ENCODE peak calls at places on chromosomes 4 and X, in eight cellular contexts. One of them, this sample, is unnamed. For H3K27me3, the result is how much of the 10 kb centered on the place peaks cover.

GRCh38 chr4:168095776-168096443 is 3.6 kb downstream of the ANXA10 start:
- DNase-seq in bronchial epithelial cell: peak
- DNase-seq in GM23338: no peak
- DNase-seq in lower lobe of right lung: no peak
- DNase-seq in colonic mucosa: no peak
- DNase-seq in ascending aorta: no peak
- DNase-seq in cardiac muscle cell: peak
- DNase-seq in MM.1S: no peak
- DNase-seq in this sample: no peak

GRCh38 chr4:128703948-128704347 is 105.6 kb upstream of the JADE1 start:
- DNase-seq in bronchial epithelial cell: no peak
- DNase-seq in GM23338: no peak
- DNase-seq in lower lobe of right lung: no peak
- DNase-seq in colonic mucosa: no peak
- DNase-seq in ascending aorta: no peak
- DNase-seq in cardiac muscle cell: no peak
- DNase-seq in MM.1S: no peak
- DNase-seq in this sample: no peak

GRCh38 chr4:105236202-105236916 is 89.7 kb downstream of the TET2 start:
- DNase-seq in bronchial epithelial cell: no peak
- DNase-seq in GM23338: no peak
- DNase-seq in lower lobe of right lung: no peak
- DNase-seq in colonic mucosa: no peak
- DNase-seq in ascending aorta: no peak
- DNase-seq in cardiac muscle cell: no peak
- DNase-seq in MM.1S: peak
- DNase-seq in this sample: no peak

GRCh38 chrX:106621836-106622235 is 10.1 kb downstream of the RADX start:
- DNase-seq in bronchial epithelial cell: no peak
- DNase-seq in GM23338: no peak
- DNase-seq in lower lobe of right lung: no peak
- DNase-seq in colonic mucosa: no peak
- DNase-seq in ascending aorta: no peak
- DNase-seq in cardiac muscle cell: no peak
- DNase-seq in MM.1S: no peak
- DNase-seq in this sample: no peak

GRCh38 chrX:150205011-150205410 is 158.1 kb upstream of the MAMLD1 start:
- DNase-seq in bronchial epithelial cell: no peak
- DNase-seq in GM23338: peak
- DNase-seq in lower lobe of right lung: no peak
- DNase-seq in colonic mucosa: no peak
- DNase-seq in ascending aorta: no peak
- DNase-seq in cardiac muscle cell: peak
- DNase-seq in MM.1S: no peak
- DNase-seq in this sample: no peak

GRCh38 chr4:143256456-143256855 is 71.7 kb downstream of the USP38 start:
- DNase-seq in bronchial epithelial cell: peak
- DNase-seq in GM23338: no peak
- DNase-seq in lower lobe of right lung: no peak
- DNase-seq in colonic mucosa: no peak
- DNase-seq in ascending aorta: no peak
- DNase-seq in cardiac muscle cell: no peak
- DNase-seq in MM.1S: no peak
- DNase-seq in this sample: no peak

GRCh38 chr4:36326610-36327009 is 45.2 kb downstream of the DTHD1 start:
- DNase-seq in bronchial epithelial cell: peak
- DNase-seq in GM23338: no peak
- DNase-seq in lower lobe of right lung: no peak
- DNase-seq in colonic mucosa: no peak
- DNase-seq in ascending aorta: no peak
- DNase-seq in cardiac muscle cell: no peak
- DNase-seq in MM.1S: no peak
- DNase-seq in this sample: no peak

GRCh38 chrX:49191033-49191871 is 5.1 kb upstream of the PRICKLE3 start:
- DNase-seq in bronchial epithelial cell: peak
- DNase-seq in GM23338: peak
- DNase-seq in lower lobe of right lung: peak
- DNase-seq in colonic mucosa: peak
- DNase-seq in ascending aorta: peak
- DNase-seq in cardiac muscle cell: peak
- DNase-seq in MM.1S: peak
- DNase-seq in this sample: peak

GRCh38 chrX:63754141-63754859 is 30.7 kb downstream of the ARHGEF9 start:
- DNase-seq in bronchial epithelial cell: peak
- DNase-seq in GM23338: no peak
- DNase-seq in lower lobe of right lung: no peak
- DNase-seq in colonic mucosa: peak
- DNase-seq in ascending aorta: no peak
- DNase-seq in cardiac muscle cell: peak
- DNase-seq in MM.1S: no peak
- DNase-seq in this sample: no peak

GRCh38 chr4:152259866-152260265 is 276.0 kb downstream of the FBXW7 start:
- DNase-seq in bronchial epithelial cell: peak
- DNase-seq in GM23338: no peak
- DNase-seq in lower lobe of right lung: no peak
- DNase-seq in colonic mucosa: no peak
- DNase-seq in ascending aorta: no peak
- DNase-seq in cardiac muscle cell: no peak
- DNase-seq in MM.1S: no peak
- DNase-seq in this sample: no peak

GRCh38 chrX:48617542-48618340 is 20.4 kb downstream of the WDR13 start:
- DNase-seq in bronchial epithelial cell: no peak
- DNase-seq in GM23338: no peak
- DNase-seq in lower lobe of right lung: no peak
- DNase-seq in colonic mucosa: no peak
- DNase-seq in ascending aorta: no peak
- DNase-seq in cardiac muscle cell: peak
- DNase-seq in MM.1S: no peak
- DNase-seq in this sample: no peak

GRCh38 chr4:110059556-110060191 is 138.7 kb downstream of the ELOVL6 start:
- DNase-seq in bronchial epithelial cell: peak
- DNase-seq in GM23338: no peak
- DNase-seq in lower lobe of right lung: no peak
- DNase-seq in colonic mucosa: peak
- DNase-seq in ascending aorta: no peak
- DNase-seq in cardiac muscle cell: no peak
- DNase-seq in MM.1S: peak
- DNase-seq in this sample: no peak

GRCh38 chr4:31341601-31342375 is 621.6 kb downstream of the PCDH7 start:
- DNase-seq in bronchial epithelial cell: peak
- DNase-seq in GM23338: no peak
- DNase-seq in lower lobe of right lung: no peak
- DNase-seq in colonic mucosa: no peak
- DNase-seq in ascending aorta: no peak
- DNase-seq in cardiac muscle cell: no peak
- DNase-seq in MM.1S: no peak
- DNase-seq in this sample: no peak

GRCh38 chr4:8280158-8280875 is 10.8 kb downstream of the HTRA3 start:
- DNase-seq in bronchial epithelial cell: no peak
- DNase-seq in GM23338: no peak
- DNase-seq in lower lobe of right lung: no peak
- DNase-seq in colonic mucosa: no peak
- DNase-seq in ascending aorta: no peak
- DNase-seq in cardiac muscle cell: no peak
- DNase-seq in MM.1S: no peak
- DNase-seq in this sample: peak

GRCh38 chr4:102525099-102525498 is 23.9 kb downstream of the NFKB1 start:
- DNase-seq in bronchial epithelial cell: peak
- DNase-seq in GM23338: no peak
- DNase-seq in lower lobe of right lung: no peak
- DNase-seq in colonic mucosa: no peak
- DNase-seq in ascending aorta: no peak
- DNase-seq in cardiac muscle cell: peak
- DNase-seq in MM.1S: no peak
- DNase-seq in this sample: no peak

GRCh38 chr4:94588900-94589693 is 137.4 kb downstream of the PDLIM5 start:
- DNase-seq in bronchial epithelial cell: no peak
- DNase-seq in GM23338: no peak
- DNase-seq in lower lobe of right lung: no peak
- DNase-seq in colonic mucosa: no peak
- DNase-seq in ascending aorta: no peak
- DNase-seq in cardiac muscle cell: peak
- DNase-seq in MM.1S: no peak
- DNase-seq in this sample: no peak

GRCh38 chr4:177118596-177118995 is 191.1 kb upstream of the NEIL3 start:
- DNase-seq in bronchial epithelial cell: peak
- DNase-seq in GM23338: no peak
- DNase-seq in lower lobe of right lung: no peak
- DNase-seq in colonic mucosa: no peak
- DNase-seq in ascending aorta: no peak
- DNase-seq in cardiac muscle cell: peak
- DNase-seq in MM.1S: no peak
- DNase-seq in this sample: peak

GRCh38 chr4:107148922-107149321 is 112.8 kb upstream of the DKK2 start:
- DNase-seq in bronchial epithelial cell: no peak
- DNase-seq in GM23338: peak
- DNase-seq in lower lobe of right lung: no peak
- DNase-seq in colonic mucosa: no peak
- DNase-seq in ascending aorta: no peak
- DNase-seq in cardiac muscle cell: no peak
- DNase-seq in MM.1S: no peak
- DNase-seq in this sample: no peak
- TF ChIP-seq CTCF in bronchial epithelial cell: no peak
- TF ChIP-seq CTCF in GM23338: no peak
- TF ChIP-seq CTCF in lower lobe of right lung: no peak
- TF ChIP-seq CTCF in colonic mucosa: no peak
- TF ChIP-seq CTCF in ascending aorta: no peak
- TF ChIP-seq CTCF in cardiac muscle cell: no peak
- TF ChIP-seq CTCF in MM.1S: no peak
- TF ChIP-seq CTCF in this sample: no peak

GRCh38 chrX:152871260-152871659 is 26.6 kb upstream of the ZNF185 start:
- DNase-seq in bronchial epithelial cell: no peak
- DNase-seq in GM23338: no peak
- DNase-seq in lower lobe of right lung: no peak
- DNase-seq in colonic mucosa: no peak
- DNase-seq in ascending aorta: no peak
- DNase-seq in cardiac muscle cell: no peak
- DNase-seq in MM.1S: no peak
- DNase-seq in this sample: no peak
- H3K27me3 ChIP-seq in bronchial epithelial cell: under half
- H3K27me3 ChIP-seq in GM23338: under half
- H3K27me3 ChIP-seq in lower lobe of right lung: under half
- H3K27me3 ChIP-seq in colonic mucosa: under half
- H3K27me3 ChIP-seq in ascending aorta: under half
- H3K27me3 ChIP-seq in cardiac muscle cell: under half
- H3K27me3 ChIP-seq in MM.1S: under half
- H3K27me3 ChIP-seq in this sample: under half

GRCh38 chr4:183758735-183759447 is 99.8 kb downstream of the TRAPPC11 start:
- DNase-seq in bronchial epithelial cell: no peak
- DNase-seq in GM23338: peak
- DNase-seq in lower lobe of right lung: no peak
- DNase-seq in colonic mucosa: no peak
- DNase-seq in ascending aorta: no peak
- DNase-seq in cardiac muscle cell: peak
- DNase-seq in MM.1S: no peak
- DNase-seq in this sample: no peak

GRCh38 chr4:183757105-183757504 is 98.0 kb downstream of the TRAPPC11 start:
- DNase-seq in bronchial epithelial cell: peak
- DNase-seq in GM23338: no peak
- DNase-seq in lower lobe of right lung: no peak
- DNase-seq in colonic mucosa: no peak
- DNase-seq in ascending aorta: no peak
- DNase-seq in cardiac muscle cell: peak
- DNase-seq in MM.1S: no peak
- DNase-seq in this sample: no peak

GRCh38 chr4:183760326-183760725 is 101.2 kb downstream of the TRAPPC11 start:
- DNase-seq in bronchial epithelial cell: no peak
- DNase-seq in GM23338: no peak
- DNase-seq in lower lobe of right lung: no peak
- DNase-seq in colonic mucosa: peak
- DNase-seq in ascending aorta: no peak
- DNase-seq in cardiac muscle cell: no peak
- DNase-seq in MM.1S: no peak
- DNase-seq in this sample: no peak

DNA sequence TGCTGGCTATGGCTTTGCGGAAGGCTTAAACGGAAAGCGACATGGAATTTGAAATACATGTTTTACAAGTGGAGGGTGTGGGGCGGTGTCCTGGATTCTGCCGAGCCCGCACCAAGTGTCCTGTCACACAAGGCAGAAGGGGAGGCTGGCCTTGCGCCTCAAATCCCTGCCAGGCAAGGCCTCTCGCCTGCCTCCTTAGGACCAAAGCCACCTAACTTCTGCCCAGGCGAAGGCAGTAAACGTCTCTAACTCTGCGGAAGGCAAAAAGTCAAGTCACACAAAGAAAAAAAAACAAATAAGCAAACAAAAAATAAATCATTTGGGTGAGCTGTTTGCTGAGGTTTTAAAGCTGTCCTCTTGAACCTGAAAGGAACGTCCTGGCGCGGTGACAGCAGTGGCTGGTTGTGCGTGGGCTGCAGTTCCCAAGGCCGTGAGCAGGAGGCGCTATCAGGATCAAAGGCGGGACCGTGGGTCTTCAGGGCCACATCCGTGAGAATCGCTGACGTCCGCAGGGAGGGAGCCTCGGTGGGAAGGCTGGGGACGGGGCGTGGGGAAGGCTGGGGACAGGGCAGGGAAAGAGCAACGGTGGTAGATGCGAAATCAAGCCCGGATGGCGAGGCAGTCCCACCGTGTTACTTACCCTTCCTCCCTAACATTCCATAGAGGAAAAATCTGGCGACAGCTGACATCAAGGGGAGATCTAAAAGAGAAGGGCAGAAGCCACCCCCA is 99.1 kb downstream of the TRAPPC11 start:
- DNase-seq in bronchial epithelial cell: no peak
- DNase-seq in GM23338: peak
- DNase-seq in lower lobe of right lung: no peak
- DNase-seq in colonic mucosa: peak
- DNase-seq in ascending aorta: no peak
- DNase-seq in cardiac muscle cell: peak
- DNase-seq in MM.1S: no peak
- DNase-seq in this sample: peak
- TF ChIP-seq CTCF in bronchial epithelial cell: peak
- TF ChIP-seq CTCF in GM23338: peak
- TF ChIP-seq CTCF in lower lobe of right lung: no peak
- TF ChIP-seq CTCF in colonic mucosa: peak
- TF ChIP-seq CTCF in ascending aorta: no peak
- TF ChIP-seq CTCF in cardiac muscle cell: peak
- TF ChIP-seq CTCF in MM.1S: no peak
- TF ChIP-seq CTCF in this sample: no peak

GRCh38 chrX:114959729-114960128 is 57.7 kb downstream of the IL13RA2 start:
- DNase-seq in bronchial epithelial cell: peak
- DNase-seq in GM23338: peak
- DNase-seq in lower lobe of right lung: no peak
- DNase-seq in colonic mucosa: no peak
- DNase-seq in ascending aorta: no peak
- DNase-seq in cardiac muscle cell: peak
- DNase-seq in MM.1S: peak
- DNase-seq in this sample: no peak

GRCh38 chrX:114962209-114962608 is 55.2 kb downstream of the IL13RA2 start:
- DNase-seq in bronchial epithelial cell: no peak
- DNase-seq in GM23338: no peak
- DNase-seq in lower lobe of right lung: no peak
- DNase-seq in colonic mucosa: no peak
- DNase-seq in ascending aorta: no peak
- DNase-seq in cardiac muscle cell: no peak
- DNase-seq in MM.1S: no peak
- DNase-seq in this sample: no peak

DNA sequence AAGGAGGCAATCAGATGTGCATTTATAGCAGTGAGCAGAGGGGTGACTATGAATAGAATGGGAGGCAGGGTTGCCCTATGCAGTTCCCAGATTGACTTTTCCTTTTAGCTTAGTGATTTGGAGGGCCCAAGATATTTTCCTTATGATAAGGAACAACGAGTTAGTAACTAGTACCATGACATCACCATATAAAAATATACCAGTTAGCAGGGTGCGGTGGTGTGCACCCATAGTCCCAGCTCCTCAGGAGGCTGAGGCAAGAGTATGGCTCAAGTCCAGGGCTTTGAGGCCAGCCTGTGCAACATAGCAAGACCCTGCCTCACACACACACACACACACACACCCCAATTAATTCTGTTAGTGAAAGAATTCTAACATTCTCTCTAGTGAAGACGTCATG is 53.0 kb downstream of the IL13RA2 start:
- DNase-seq in bronchial epithelial cell: no peak
- DNase-seq in GM23338: no peak
- DNase-seq in lower lobe of right lung: no peak
- DNase-seq in colonic mucosa: no peak
- DNase-seq in ascending aorta: no peak
- DNase-seq in cardiac muscle cell: peak
- DNase-seq in MM.1S: no peak
- DNase-seq in this sample: no peak
- H3K27me3 ChIP-seq in bronchial epithelial cell: under half
- H3K27me3 ChIP-seq in GM23338: under half
- H3K27me3 ChIP-seq in lower lobe of right lung: under half
- H3K27me3 ChIP-seq in colonic mucosa: under half
- H3K27me3 ChIP-seq in ascending aorta: under half
- H3K27me3 ChIP-seq in cardiac muscle cell: under half
- H3K27me3 ChIP-seq in MM.1S: under half
- H3K27me3 ChIP-seq in this sample: under half